ENCODE peak calls at places on chromosomes 4 and X, in nine cellular contexts. One of them, this sample, is unnamed.

GRCh38 chrX:2500681-2501151 is at the start of the genes DHRSX and ZBED1:
- DNase-seq in SK-N-SH: peak; percentile 90
- DNase-seq in sigmoid colon: no peak
- DNase-seq in K562: peak; percentile 29
- DNase-seq in stomach: peak; percentile 51
- DNase-seq in GM23338: no peak
- DNase-seq in transverse colon: peak; percentile 48
- DNase-seq in GM12878: no peak
- DNase-seq in upper lobe of left lung: peak; percentile 94
- DNase-seq in this sample: no peak

GRCh38 chrX:76918033-76918432 is 490.5 kb downstream of the MAGEE1 start:
- DNase-seq in SK-N-SH: no peak
- DNase-seq in sigmoid colon: no peak
- DNase-seq in K562: no peak
- DNase-seq in stomach: no peak
- DNase-seq in GM23338: no peak
- DNase-seq in transverse colon: no peak
- DNase-seq in GM12878: no peak
- DNase-seq in upper lobe of left lung: no peak
- DNase-seq in this sample: no peak

GRCh38 chr4:43453058-43453457 is 560.5 kb downstream of the GRXCR1 start:
- DNase-seq in SK-N-SH: no peak
- DNase-seq in sigmoid colon: no peak
- DNase-seq in K562: no peak
- DNase-seq in stomach: no peak
- DNase-seq in GM23338: no peak
- DNase-seq in transverse colon: no peak
- DNase-seq in GM12878: no peak
- DNase-seq in upper lobe of left lung: no peak
- DNase-seq in this sample: no peak

GRCh38 chr4:95215991-95216605 is 332.7 kb downstream of the UNC5C start:
- DNase-seq in SK-N-SH: no peak
- DNase-seq in sigmoid colon: no peak
- DNase-seq in K562: no peak
- DNase-seq in stomach: no peak
- DNase-seq in GM23338: no peak
- DNase-seq in transverse colon: no peak
- DNase-seq in GM12878: no peak
- DNase-seq in upper lobe of left lung: no peak
- DNase-seq in this sample: peak; percentile 40

GRCh38 chr4:1495416-1496115 is 89.3 kb upstream of the NKX1-1 start:
- DNase-seq in SK-N-SH: peak; percentile 17
- DNase-seq in sigmoid colon: peak; percentile 57
- DNase-seq in K562: no peak
- DNase-seq in stomach: no peak
- DNase-seq in GM23338: no peak
- DNase-seq in transverse colon: no peak
- DNase-seq in GM12878: no peak
- DNase-seq in upper lobe of left lung: peak; percentile 69
- DNase-seq in this sample: no peak

GRCh38 chrX:40157228-40158035 is 59.7 kb upstream of the BCOR start:
- DNase-seq in SK-N-SH: no peak
- DNase-seq in sigmoid colon: no peak
- DNase-seq in K562: no peak
- DNase-seq in stomach: no peak
- DNase-seq in GM23338: peak; percentile 74
- DNase-seq in transverse colon: no peak
- DNase-seq in GM12878: no peak
- DNase-seq in upper lobe of left lung: no peak
- DNase-seq in this sample: no peak

GRCh38 chr4:56692576-56692975 is 11.5 kb upstream of the HOPX start:
- DNase-seq in SK-N-SH: no peak
- DNase-seq in sigmoid colon: no peak
- DNase-seq in K562: no peak
- DNase-seq in stomach: no peak
- DNase-seq in GM23338: no peak
- DNase-seq in transverse colon: no peak
- DNase-seq in GM12878: no peak
- DNase-seq in upper lobe of left lung: no peak
- DNase-seq in this sample: no peak

GRCh38 chrX:63719633-63720032 is 65.4 kb downstream of the ARHGEF9 start:
- DNase-seq in SK-N-SH: no peak
- DNase-seq in sigmoid colon: no peak
- DNase-seq in K562: no peak
- DNase-seq in stomach: no peak
- DNase-seq in GM23338: no peak
- DNase-seq in transverse colon: no peak
- DNase-seq in GM12878: no peak
- DNase-seq in upper lobe of left lung: no peak
- DNase-seq in this sample: no peak

GRCh38 chr4:65654976-65655375 is 15.3 kb downstream of the EPHA5 start:
- DNase-seq in SK-N-SH: no peak
- DNase-seq in sigmoid colon: no peak
- DNase-seq in K562: no peak
- DNase-seq in stomach: no peak
- DNase-seq in GM23338: no peak
- DNase-seq in transverse colon: no peak
- DNase-seq in GM12878: no peak
- DNase-seq in upper lobe of left lung: no peak
- DNase-seq in this sample: no peak

GRCh38 chr4:124768596-124768995 is 56.1 kb upstream of the ANKRD50 start:
- DNase-seq in SK-N-SH: no peak
- DNase-seq in sigmoid colon: no peak
- DNase-seq in K562: no peak
- DNase-seq in stomach: no peak
- DNase-seq in GM23338: no peak
- DNase-seq in transverse colon: no peak
- DNase-seq in GM12878: no peak
- DNase-seq in upper lobe of left lung: no peak
- DNase-seq in this sample: no peak

GRCh38 chr4:20847124-20847747 is 147.0 kb downstream of the PACRGL start:
- DNase-seq in SK-N-SH: no peak
- DNase-seq in sigmoid colon: no peak
- DNase-seq in K562: no peak
- DNase-seq in stomach: no peak
- DNase-seq in GM23338: no peak
- DNase-seq in transverse colon: no peak
- DNase-seq in GM12878: no peak
- DNase-seq in upper lobe of left lung: no peak
- DNase-seq in this sample: no peak

GRCh38 chrX:35726176-35726575 is 72.0 kb upstream of the MAGEB16 start:
- DNase-seq in SK-N-SH: no peak
- DNase-seq in sigmoid colon: no peak
- DNase-seq in K562: no peak
- DNase-seq in stomach: no peak
- DNase-seq in GM23338: peak; percentile 2
- DNase-seq in transverse colon: no peak
- DNase-seq in GM12878: no peak
- DNase-seq in upper lobe of left lung: no peak
- DNase-seq in this sample: peak; percentile 8

GRCh38 chr4:5785806-5786680 is 75.0 kb downstream of the EVC start:
- DNase-seq in SK-N-SH: no peak
- DNase-seq in sigmoid colon: peak; percentile 53
- DNase-seq in K562: no peak
- DNase-seq in stomach: no peak
- DNase-seq in GM23338: no peak
- DNase-seq in transverse colon: no peak
- DNase-seq in GM12878: no peak
- DNase-seq in upper lobe of left lung: no peak
- DNase-seq in this sample: no peak

GRCh38 chr4:140754918-140755810 is 1.0 kb downstream of the TBC1D9 start:
- DNase-seq in SK-N-SH: no peak
- DNase-seq in sigmoid colon: no peak
- DNase-seq in K562: no peak
- DNase-seq in stomach: no peak
- DNase-seq in GM23338: peak; percentile 51
- DNase-seq in transverse colon: no peak
- DNase-seq in GM12878: no peak
- DNase-seq in upper lobe of left lung: no peak
- DNase-seq in this sample: no peak

GRCh38 chrX:67587946-67588624 is 44.3 kb downstream of the AR start:
- DNase-seq in SK-N-SH: no peak
- DNase-seq in sigmoid colon: peak; percentile 64
- DNase-seq in K562: no peak
- DNase-seq in stomach: no peak
- DNase-seq in GM23338: no peak
- DNase-seq in transverse colon: no peak
- DNase-seq in GM12878: no peak
- DNase-seq in upper lobe of left lung: no peak
- DNase-seq in this sample: no peak

GRCh38 chr4:2478220-2478619 is 9.3 kb downstream of the RNF4 start:
- DNase-seq in SK-N-SH: no peak
- DNase-seq in sigmoid colon: no peak
- DNase-seq in K562: no peak
- DNase-seq in stomach: no peak
- DNase-seq in GM23338: no peak
- DNase-seq in transverse colon: no peak
- DNase-seq in GM12878: no peak
- DNase-seq in upper lobe of left lung: no peak
- DNase-seq in this sample: peak; percentile 96

GRCh38 chr4:48944252-48944651 is 37.7 kb upstream of the OCIAD2 start:
- DNase-seq in SK-N-SH: no peak
- DNase-seq in sigmoid colon: no peak
- DNase-seq in K562: no peak
- DNase-seq in stomach: peak; percentile 59
- DNase-seq in GM23338: no peak
- DNase-seq in transverse colon: peak; percentile 33
- DNase-seq in GM12878: no peak
- DNase-seq in upper lobe of left lung: no peak
- DNase-seq in this sample: no peak

GRCh38 chrX:317424-318067 is 1.1 kb downstream of the GTPBP6 start:
- DNase-seq in SK-N-SH: peak; percentile 96
- DNase-seq in sigmoid colon: no peak
- DNase-seq in K562: no peak
- DNase-seq in stomach: no peak
- DNase-seq in GM23338: no peak
- DNase-seq in transverse colon: no peak
- DNase-seq in GM12878: no peak
- DNase-seq in upper lobe of left lung: peak; percentile 94
- DNase-seq in this sample: no peak
- H3K27ac ChIP-seq in SK-N-SH: peak overlapping the region; percentile 82
- H3K27ac ChIP-seq in sigmoid colon: peak overlapping the region; percentile 97
- H3K27ac ChIP-seq in K562: peak overlapping the region; percentile 53
- H3K27ac ChIP-seq in stomach: peak overlapping the region; percentile 96
- H3K27ac ChIP-seq in GM23338: peak overlapping the region; percentile 83
- H3K27ac ChIP-seq in transverse colon: peak overlapping the region; percentile 100
- H3K27ac ChIP-seq in GM12878: no peak overlapping the region
- H3K27ac ChIP-seq in upper lobe of left lung: peak overlapping the region; percentile 98
- H3K27ac ChIP-seq in this sample: peak overlapping the region; percentile 50

DNA sequence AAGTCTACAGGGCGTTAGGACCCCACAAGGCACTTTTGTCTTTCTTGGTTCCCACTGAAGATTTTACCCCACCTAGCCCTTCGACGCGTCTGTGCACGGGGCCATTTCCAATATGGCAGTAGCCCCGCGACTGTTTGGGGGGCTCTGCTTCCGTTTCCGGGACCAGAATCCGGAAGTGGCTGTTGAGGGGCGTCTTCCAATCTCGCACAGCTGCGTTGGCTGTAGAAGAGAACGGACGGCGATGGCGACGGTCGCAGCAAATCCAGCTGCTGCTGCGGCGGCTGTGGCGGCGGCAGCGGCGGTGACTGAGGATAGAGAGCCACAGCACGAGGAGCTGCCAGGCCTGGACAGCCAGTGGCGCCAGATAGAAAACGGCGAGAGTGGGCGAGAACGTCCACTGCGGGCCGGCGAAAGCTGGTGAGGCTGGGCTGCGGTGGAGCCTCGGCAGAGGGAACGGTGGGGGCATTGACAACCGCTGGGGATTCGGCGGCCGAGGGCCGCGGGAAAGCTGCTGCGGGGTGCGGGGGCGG is at the start of gene USP11:
- DNase-seq in SK-N-SH: peak; percentile 78
- DNase-seq in sigmoid colon: peak; percentile 81
- DNase-seq in K562: peak; percentile 65
- DNase-seq in stomach: peak; percentile 38
- DNase-seq in GM23338: peak; percentile 64
- DNase-seq in transverse colon: peak; percentile 50
- DNase-seq in GM12878: no peak
- DNase-seq in upper lobe of left lung: peak; percentile 92
- DNase-seq in this sample: no peak
- TF ChIP-seq POLR2AphosphoS5 in SK-N-SH: peak; percentile 80
- TF ChIP-seq POLR2AphosphoS5 in sigmoid colon: peak; percentile 26
- TF ChIP-seq POLR2AphosphoS5 in K562: no peak
- TF ChIP-seq POLR2AphosphoS5 in stomach: no peak
- TF ChIP-seq POLR2AphosphoS5 in GM23338: peak; percentile 45
- TF ChIP-seq POLR2AphosphoS5 in transverse colon: peak; percentile 59
- TF ChIP-seq POLR2AphosphoS5 in GM12878: peak; percentile 79
- TF ChIP-seq POLR2AphosphoS5 in upper lobe of left lung: peak; percentile 54
- TF ChIP-seq POLR2AphosphoS5 in this sample: no peak

GRCh38 chr4:37794046-37794445 is 32.4 kb upstream of the PGM2 start:
- DNase-seq in SK-N-SH: no peak
- DNase-seq in sigmoid colon: peak; percentile 75
- DNase-seq in K562: no peak
- DNase-seq in stomach: no peak
- DNase-seq in GM23338: no peak
- DNase-seq in transverse colon: no peak
- DNase-seq in GM12878: no peak
- DNase-seq in upper lobe of left lung: no peak
- DNase-seq in this sample: no peak

GRCh38 chr4:37797923-37798322 is 28.6 kb upstream of the PGM2 start:
- DNase-seq in SK-N-SH: no peak
- DNase-seq in sigmoid colon: no peak
- DNase-seq in K562: no peak
- DNase-seq in stomach: no peak
- DNase-seq in GM23338: no peak
- DNase-seq in transverse colon: no peak
- DNase-seq in GM12878: no peak
- DNase-seq in upper lobe of left lung: no peak
- DNase-seq in this sample: no peak

GRCh38 chr4:37793562-37793961 is 32.9 kb upstream of the PGM2 start:
- DNase-seq in SK-N-SH: no peak
- DNase-seq in sigmoid colon: no peak
- DNase-seq in K562: no peak
- DNase-seq in stomach: no peak
- DNase-seq in GM23338: peak; percentile 21
- DNase-seq in transverse colon: no peak
- DNase-seq in GM12878: no peak
- DNase-seq in upper lobe of left lung: no peak
- DNase-seq in this sample: no peak

GRCh38 chr4:37798616-37799015 is 27.9 kb upstream of the PGM2 start:
- DNase-seq in SK-N-SH: no peak
- DNase-seq in sigmoid colon: no peak
- DNase-seq in K562: no peak
- DNase-seq in stomach: no peak
- DNase-seq in GM23338: no peak
- DNase-seq in transverse colon: no peak
- DNase-seq in GM12878: no peak
- DNase-seq in upper lobe of left lung: no peak
- DNase-seq in this sample: no peak

GRCh38 chr4:37795796-37796195 is 30.7 kb upstream of the PGM2 start:
- DNase-seq in SK-N-SH: no peak
- DNase-seq in sigmoid colon: no peak
- DNase-seq in K562: no peak
- DNase-seq in stomach: no peak
- DNase-seq in GM23338: no peak
- DNase-seq in transverse colon: no peak
- DNase-seq in GM12878: no peak
- DNase-seq in upper lobe of left lung: no peak
- DNase-seq in this sample: no peak
- H3K27ac ChIP-seq in SK-N-SH: no peak overlapping the region
- H3K27ac ChIP-seq in sigmoid colon: no peak overlapping the region
- H3K27ac ChIP-seq in K562: no peak overlapping the region
- H3K27ac ChIP-seq in stomach: no peak overlapping the region
- H3K27ac ChIP-seq in GM23338: no peak overlapping the region
- H3K27ac ChIP-seq in transverse colon: no peak overlapping the region
- H3K27ac ChIP-seq in GM12878: no peak overlapping the region
- H3K27ac ChIP-seq in upper lobe of left lung: no peak overlapping the region
- H3K27ac ChIP-seq in this sample: no peak overlapping the region

GRCh38 chrX:19747672-19748610 is 139.5 kb downstream of the SH3KBP1 start:
- DNase-seq in SK-N-SH: no peak
- DNase-seq in sigmoid colon: peak; percentile 63
- DNase-seq in K562: no peak
- DNase-seq in stomach: no peak
- DNase-seq in GM23338: no peak
- DNase-seq in transverse colon: peak; percentile 48
- DNase-seq in GM12878: no peak
- DNase-seq in upper lobe of left lung: no peak
- DNase-seq in this sample: no peak
- TF ChIP-seq POLR2AphosphoS5 in SK-N-SH: no peak
- TF ChIP-seq POLR2AphosphoS5 in sigmoid colon: no peak
- TF ChIP-seq POLR2AphosphoS5 in K562: no peak
- TF ChIP-seq POLR2AphosphoS5 in stomach: no peak
- TF ChIP-seq POLR2AphosphoS5 in GM23338: no peak
- TF ChIP-seq POLR2AphosphoS5 in transverse colon: no peak
- TF ChIP-seq POLR2AphosphoS5 in GM12878: no peak
- TF ChIP-seq POLR2AphosphoS5 in upper lobe of left lung: no peak
- TF ChIP-seq POLR2AphosphoS5 in this sample: no peak

This sample was measured in SK-N-MC.